ENCODE peak calls at places on chromosomes 3 and 15, in six cellular contexts. One of them, this sample, is unnamed.

GRCh38 chr3:13822042-13822441 is 57.8 kb downstream of the WNT7A start:
- DNase-seq in dorsolateral prefrontal cortex: no peak
- DNase-seq in RWPE2: no peak
- DNase-seq in ovary: no peak
- DNase-seq in mammary epithelial cell: peak; percentile 94
- DNase-seq in A549: no peak
- DNase-seq in this sample: no peak

GRCh38 chr3:106728315-106728821 is 648.9 kb upstream of the CCDC54 start:
- DNase-seq in mammary epithelial cell: peak; percentile 95
- DNase-seq in A549: peak; percentile 59
- DNase-seq in RWPE2: no peak
- DNase-seq in ovary: no peak
- DNase-seq in dorsolateral prefrontal cortex: no peak
- DNase-seq in this sample: no peak

GRCh38 chr3:118781879-118782278 is 252.8 kb downstream of the IGSF11 start:
- DNase-seq in RWPE2: no peak
- DNase-seq in ovary: no peak
- DNase-seq in mammary epithelial cell: no peak
- DNase-seq in dorsolateral prefrontal cortex: no peak
- DNase-seq in A549: no peak
- DNase-seq in this sample: no peak

GRCh38 chr3:72375237-72376154 is 472.7 kb downstream of the SHQ1 start:
- DNase-seq in A549: no peak
- DNase-seq in ovary: no peak
- DNase-seq in mammary epithelial cell: no peak
- DNase-seq in RWPE2: no peak
- DNase-seq in dorsolateral prefrontal cortex: no peak
- DNase-seq in this sample: peak; percentile 82

GRCh38 chr15:44102675-44103254 is 92.3 kb downstream of the FRMD5 start:
- DNase-seq in ovary: no peak
- DNase-seq in dorsolateral prefrontal cortex: no peak
- DNase-seq in mammary epithelial cell: peak; percentile 94
- DNase-seq in RWPE2: peak; percentile 77
- DNase-seq in A549: peak; percentile 71
- DNase-seq in this sample: no peak

GRCh38 chr3:116444819-116445290 is 432 bp downstream of the LSAMP start:
- DNase-seq in mammary epithelial cell: no peak
- DNase-seq in dorsolateral prefrontal cortex: peak; percentile 31
- DNase-seq in ovary: peak; percentile 13
- DNase-seq in RWPE2: no peak
- DNase-seq in A549: no peak
- DNase-seq in this sample: no peak

GRCh38 chr3:44584646-44585501 is at the start of gene ZNF660:
- DNase-seq in A549: no peak
- DNase-seq in ovary: peak; percentile 64
- DNase-seq in mammary epithelial cell: peak; percentile 2
- DNase-seq in dorsolateral prefrontal cortex: peak; percentile 32
- DNase-seq in RWPE2: no peak
- DNase-seq in this sample: no peak

GRCh38 chr3:161266731-161267150 is 45.6 kb downstream of the NMD3 start:
- DNase-seq in RWPE2: no peak
- DNase-seq in ovary: no peak
- DNase-seq in mammary epithelial cell: peak; percentile 77
- DNase-seq in dorsolateral prefrontal cortex: no peak
- DNase-seq in A549: peak; percentile 22
- DNase-seq in this sample: no peak

GRCh38 chr15:40295870-40296560 is 11.7 kb downstream of the PLCB2 start:
- DNase-seq in mammary epithelial cell: no peak
- DNase-seq in ovary: no peak
- DNase-seq in RWPE2: peak; percentile 65
- DNase-seq in A549: no peak
- DNase-seq in dorsolateral prefrontal cortex: no peak
- DNase-seq in this sample: no peak

GRCh38 chr3:129315386-129315991 is 36.8 kb downstream of the HMCES start:
- DNase-seq in RWPE2: no peak
- DNase-seq in A549: peak; percentile 18
- DNase-seq in ovary: no peak
- DNase-seq in mammary epithelial cell: peak; percentile 35
- DNase-seq in dorsolateral prefrontal cortex: no peak
- DNase-seq in this sample: no peak

GRCh38 chr3:127988770-127989518 is 63.3 kb upstream of the SEC61A1 start:
- DNase-seq in mammary epithelial cell: no peak
- DNase-seq in A549: peak; percentile 28
- DNase-seq in ovary: no peak
- DNase-seq in RWPE2: no peak
- DNase-seq in dorsolateral prefrontal cortex: no peak
- DNase-seq in this sample: no peak

GRCh38 chr3:113374078-113374477 is 67.2 kb downstream of the CFAP44 start:
- DNase-seq in mammary epithelial cell: no peak
- DNase-seq in ovary: no peak
- DNase-seq in dorsolateral prefrontal cortex: no peak
- DNase-seq in A549: no peak
- DNase-seq in RWPE2: no peak
- DNase-seq in this sample: no peak

GRCh38 chr3:38515367-38515766 is 19.2 kb downstream of the EXOG start:
- DNase-seq in dorsolateral prefrontal cortex: no peak
- DNase-seq in A549: no peak
- DNase-seq in mammary epithelial cell: no peak
- DNase-seq in ovary: no peak
- DNase-seq in RWPE2: no peak
- DNase-seq in this sample: no peak

GRCh38 chr15:48096813-48097212 is 24.0 kb upstream of the SLC24A5 start:
- DNase-seq in A549: no peak
- DNase-seq in ovary: no peak
- DNase-seq in mammary epithelial cell: peak; percentile 80
- DNase-seq in RWPE2: no peak
- DNase-seq in dorsolateral prefrontal cortex: no peak
- DNase-seq in this sample: no peak

GRCh38 chr3:102069211-102069662 is 219.9 kb downstream of the NFKBIZ start:
- DNase-seq in ovary: no peak
- DNase-seq in RWPE2: no peak
- DNase-seq in dorsolateral prefrontal cortex: no peak
- DNase-seq in A549: peak; percentile 38
- DNase-seq in mammary epithelial cell: peak; percentile 83
- DNase-seq in this sample: no peak

GRCh38 chr3:147906275-147906674 is 497.1 kb downstream of the ZIC1 start:
- DNase-seq in ovary: no peak
- DNase-seq in RWPE2: no peak
- DNase-seq in A549: no peak
- DNase-seq in mammary epithelial cell: peak; percentile 41
- DNase-seq in dorsolateral prefrontal cortex: no peak
- DNase-seq in this sample: no peak

GRCh38 chr15:78715439-78715838 is 74.4 kb upstream of the CHRNB4 start:
- DNase-seq in RWPE2: peak; percentile 83
- DNase-seq in dorsolateral prefrontal cortex: no peak
- DNase-seq in ovary: no peak
- DNase-seq in mammary epithelial cell: peak; percentile 85
- DNase-seq in A549: no peak
- DNase-seq in this sample: no peak

GRCh38 chr3:30324587-30324986 is 281.8 kb upstream of the TGFBR2 start:
- DNase-seq in A549: peak; percentile 87
- DNase-seq in mammary epithelial cell: peak; percentile 27
- DNase-seq in ovary: no peak
- DNase-seq in dorsolateral prefrontal cortex: no peak
- DNase-seq in RWPE2: no peak
- DNase-seq in this sample: no peak

GRCh38 chr15:59394166-59394661 is 21.5 kb upstream of the MYO1E start:
- DNase-seq in RWPE2: no peak
- DNase-seq in mammary epithelial cell: no peak
- DNase-seq in dorsolateral prefrontal cortex: no peak
- DNase-seq in ovary: no peak
- DNase-seq in A549: no peak
- DNase-seq in this sample: no peak

GRCh38 chr15:43968551-43968950 is 141.7 kb downstream of the WDR76 start:
- DNase-seq in A549: no peak
- DNase-seq in mammary epithelial cell: no peak
- DNase-seq in ovary: no peak
- DNase-seq in RWPE2: no peak
- DNase-seq in dorsolateral prefrontal cortex: no peak
- DNase-seq in this sample: no peak

GRCh38 chr3:27467545-27467944 is 16.6 kb downstream of the SLC4A7 start:
- DNase-seq in ovary: no peak
- DNase-seq in A549: peak; percentile 57
- DNase-seq in RWPE2: no peak
- DNase-seq in mammary epithelial cell: peak; percentile 14
- DNase-seq in dorsolateral prefrontal cortex: no peak
- DNase-seq in this sample: peak; percentile 58

GRCh38 chr3:99351097-99351496 is 287.3 kb upstream of the COL8A1 start:
- DNase-seq in A549: no peak
- DNase-seq in ovary: no peak
- DNase-seq in mammary epithelial cell: no peak
- DNase-seq in RWPE2: no peak
- DNase-seq in dorsolateral prefrontal cortex: no peak
- DNase-seq in this sample: no peak

GRCh38 chr3:89098964-89099585 is 8.3 kb upstream of the EPHA3 start:
- DNase-seq in ovary: no peak
- DNase-seq in dorsolateral prefrontal cortex: no peak
- DNase-seq in RWPE2: no peak
- DNase-seq in mammary epithelial cell: peak; percentile 46
- DNase-seq in A549: peak; percentile 54
- DNase-seq in this sample: peak; percentile 62

GRCh38 chr3:126304704-126305103 is 52.5 kb downstream of the KLF15 start:
- DNase-seq in ovary: no peak
- DNase-seq in mammary epithelial cell: peak; percentile 53
- DNase-seq in RWPE2: no peak
- DNase-seq in dorsolateral prefrontal cortex: no peak
- DNase-seq in A549: no peak
- DNase-seq in this sample: no peak

GRCh38 chr3:148923592-148923991 is 58.5 kb downstream of the CPA3 start:
- DNase-seq in RWPE2: no peak
- DNase-seq in dorsolateral prefrontal cortex: no peak
- DNase-seq in mammary epithelial cell: no peak
- DNase-seq in ovary: no peak
- DNase-seq in A549: no peak
- DNase-seq in this sample: no peak

GRCh38 chr3:37321260-37321852 is 147.0 kb upstream of the LRRFIP2 start:
- DNase-seq in A549: no peak
- DNase-seq in ovary: no peak
- DNase-seq in mammary epithelial cell: no peak
- DNase-seq in dorsolateral prefrontal cortex: no peak
- DNase-seq in RWPE2: no peak
- DNase-seq in this sample: no peak
- H3K4me3 ChIP-seq in A549: no peak overlapping the region
- H3K4me3 ChIP-seq in ovary: no peak overlapping the region
- H3K4me3 ChIP-seq in mammary epithelial cell: no peak overlapping the region
- H3K4me3 ChIP-seq in dorsolateral prefrontal cortex: no peak overlapping the region
- H3K4me3 ChIP-seq in RWPE2: no peak overlapping the region
- H3K4me3 ChIP-seq in this sample: no peak overlapping the region

DNA sequence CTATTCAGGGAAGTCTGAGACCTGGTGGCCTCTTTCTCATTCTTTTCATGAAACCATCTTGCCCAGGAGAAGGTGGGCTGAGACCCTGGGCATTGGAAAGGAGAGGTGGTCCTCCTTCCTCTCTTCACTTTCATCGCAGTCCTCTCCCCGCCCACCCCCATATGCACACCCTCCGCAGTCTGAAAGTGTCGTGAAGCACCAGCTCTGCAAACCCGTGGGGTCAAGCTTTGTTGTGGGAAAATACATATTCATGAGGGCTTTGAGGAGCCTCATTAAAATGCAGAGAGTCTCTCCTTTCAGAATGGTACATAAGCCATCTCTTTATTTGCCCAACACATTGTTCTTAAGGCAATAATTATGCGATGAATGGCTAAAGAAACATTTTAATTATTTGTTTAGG is 109.4 kb downstream of the APBA2 start:
- DNase-seq in dorsolateral prefrontal cortex: no peak
- DNase-seq in A549: no peak
- DNase-seq in mammary epithelial cell: no peak
- DNase-seq in RWPE2: no peak
- DNase-seq in ovary: no peak
- DNase-seq in this sample: no peak
- H3K4me3 ChIP-seq in dorsolateral prefrontal cortex: peak overlapping the region; percentile 16
- H3K4me3 ChIP-seq in A549: no peak overlapping the region
- H3K4me3 ChIP-seq in mammary epithelial cell: no peak overlapping the region
- H3K4me3 ChIP-seq in RWPE2: no peak overlapping the region
- H3K4me3 ChIP-seq in ovary: no peak overlapping the region
- H3K4me3 ChIP-seq in this sample: no peak overlapping the region

GRCh38 chr3:50298836-50299637 is at the start of the genes HYAL3 and NAA80:
- DNase-seq in ovary: peak; percentile 99
- DNase-seq in RWPE2: peak; percentile 99
- DNase-seq in A549: peak; percentile 99
- DNase-seq in dorsolateral prefrontal cortex: peak; percentile 97
- DNase-seq in mammary epithelial cell: peak; percentile 100
- DNase-seq in this sample: peak; percentile 99

GRCh38 chr3:50302095-50303037 is 1.0 kb downstream of the HYAL1 start:
- DNase-seq in RWPE2: no peak
- DNase-seq in mammary epithelial cell: no peak
- DNase-seq in ovary: no peak
- DNase-seq in A549: no peak
- DNase-seq in dorsolateral prefrontal cortex: no peak
- DNase-seq in this sample: no peak

GRCh38 chr3:50299638-50299928 is 378 bp upstream of the HYAL3 start:
- DNase-seq in mammary epithelial cell: no peak
- DNase-seq in dorsolateral prefrontal cortex: no peak
- DNase-seq in A549: no peak
- DNase-seq in ovary: no peak
- DNase-seq in RWPE2: no peak
- DNase-seq in this sample: no peak

GRCh38 chr3:50299929-50300680 is 900 bp upstream of the HYAL3 start:
- DNase-seq in A549: no peak
- DNase-seq in dorsolateral prefrontal cortex: no peak
- DNase-seq in ovary: no peak
- DNase-seq in RWPE2: no peak
- DNase-seq in mammary epithelial cell: peak; percentile 82
- DNase-seq in this sample: no peak

GRCh38 chr3:50300681-50301254 is 1.6 kb upstream of the HYAL3 start:
- DNase-seq in RWPE2: no peak
- DNase-seq in dorsolateral prefrontal cortex: no peak
- DNase-seq in ovary: no peak
- DNase-seq in A549: no peak
- DNase-seq in mammary epithelial cell: no peak
- DNase-seq in this sample: no peak
- H3K4me3 ChIP-seq in RWPE2: peak overlapping the region; percentile 30
- H3K4me3 ChIP-seq in dorsolateral prefrontal cortex: peak overlapping the region; percentile 74
- H3K4me3 ChIP-seq in ovary: no peak overlapping the region
- H3K4me3 ChIP-seq in A549: no peak overlapping the region
- H3K4me3 ChIP-seq in mammary epithelial cell: no peak overlapping the region
- H3K4me3 ChIP-seq in this sample: no peak overlapping the region

GRCh38 chr3:58576716-58577115 is 475 bp downstream of the FAM107A start:
- DNase-seq in dorsolateral prefrontal cortex: no peak
- DNase-seq in mammary epithelial cell: no peak
- DNase-seq in ovary: no peak
- DNase-seq in A549: no peak
- DNase-seq in RWPE2: no peak
- DNase-seq in this sample: no peak

GRCh38 chr3:58572634-58573230 is 4.5 kb downstream of the FAM107A start:
- DNase-seq in RWPE2: no peak
- DNase-seq in A549: no peak
- DNase-seq in ovary: no peak
- DNase-seq in mammary epithelial cell: no peak
- DNase-seq in dorsolateral prefrontal cortex: no peak
- DNase-seq in this sample: no peak

GRCh38 chr3:58575986-58576652 is 1.1 kb downstream of the FAM107A start:
- DNase-seq in dorsolateral prefrontal cortex: no peak
- DNase-seq in A549: no peak
- DNase-seq in mammary epithelial cell: no peak
- DNase-seq in RWPE2: no peak
- DNase-seq in ovary: no peak
- DNase-seq in this sample: no peak

GRCh38 chr3:58573638-58574037 is 3.6 kb downstream of the FAM107A start:
- DNase-seq in mammary epithelial cell: no peak
- DNase-seq in A549: no peak
- DNase-seq in dorsolateral prefrontal cortex: no peak
- DNase-seq in ovary: peak; percentile 29
- DNase-seq in RWPE2: no peak
- DNase-seq in this sample: no peak

GRCh38 chr3:58574682-58575081 is 2.5 kb downstream of the FAM107A start:
- DNase-seq in RWPE2: no peak
- DNase-seq in dorsolateral prefrontal cortex: no peak
- DNase-seq in mammary epithelial cell: no peak
- DNase-seq in A549: no peak
- DNase-seq in ovary: no peak
- DNase-seq in this sample: no peak
- H3K4me3 ChIP-seq in RWPE2: no peak overlapping the region
- H3K4me3 ChIP-seq in dorsolateral prefrontal cortex: peak overlapping the region; percentile 34
- H3K4me3 ChIP-seq in mammary epithelial cell: no peak overlapping the region
- H3K4me3 ChIP-seq in A549: no peak overlapping the region
- H3K4me3 ChIP-seq in ovary: no peak overlapping the region
- H3K4me3 ChIP-seq in this sample: no peak overlapping the region

This sample was measured in Jurkat, Clone E6-1.